ENCODE peak calls at places on chromosomes 4 and X, in five cellular contexts. One of them, this sample, is unnamed.
A peak's percentile ranks its signal among the peaks of the same experiment; 100 is the strongest.

GRCh38 chr4:26206339-26206738 is 114.5 kb upstream of the RBPJ start:
- DNase-seq in K562: no peak
- DNase-seq in GM12878: no peak
- DNase-seq in HepG2: no peak
- DNase-seq in H1: no peak
- DNase-seq in this sample: no peak

GRCh38 chr4:141406237-141406636 is 185.5 kb downstream of the ZNF330 start:
- DNase-seq in H1: no peak
- DNase-seq in K562: no peak
- DNase-seq in GM12878: no peak
- DNase-seq in HepG2: no peak
- DNase-seq in this sample: no peak

GRCh38 chrX:116749943-116750342 is 287.2 kb upstream of the CT83 start:
- DNase-seq in GM12878: no peak
- DNase-seq in H1: no peak
- DNase-seq in HepG2: no peak
- DNase-seq in K562: no peak
- DNase-seq in this sample: no peak

GRCh38 chr4:78004270-78004669 is 52.9 kb upstream of the FRAS1 start:
- DNase-seq in K562: no peak
- DNase-seq in HepG2: no peak
- DNase-seq in H1: no peak
- DNase-seq in GM12878: no peak
- DNase-seq in this sample: no peak

GRCh38 chrX:109475174-109475891 is 6.6 kb downstream of the GUCY2F start:
- DNase-seq in K562: peak; percentile 30
- DNase-seq in GM12878: no peak
- DNase-seq in HepG2: peak; percentile 35
- DNase-seq in H1: no peak
- DNase-seq in this sample: peak; percentile 54

GRCh38 chr4:182102576-182102975 is 140.6 kb upstream of the TENM3 start:
- DNase-seq in H1: no peak
- DNase-seq in GM12878: no peak
- DNase-seq in K562: no peak
- DNase-seq in HepG2: no peak
- DNase-seq in this sample: no peak

GRCh38 chr4:129218355-129218754 is 122.4 kb downstream of the C4orf33 start:
- DNase-seq in H1: no peak
- DNase-seq in HepG2: no peak
- DNase-seq in GM12878: no peak
- DNase-seq in K562: no peak
- DNase-seq in this sample: no peak

GRCh38 chrX:44872319-44872816 is 620 bp upstream of the KDM6A start:
- DNase-seq in H1: no peak
- DNase-seq in GM12878: no peak
- DNase-seq in HepG2: no peak
- DNase-seq in K562: peak; percentile 30
- DNase-seq in this sample: no peak

GRCh38 chrX:149830192-149830873 is 48.6 kb downstream of the MAGEA9 start:
- DNase-seq in GM12878: peak; percentile 17
- DNase-seq in K562: no peak
- DNase-seq in HepG2: no peak
- DNase-seq in H1: no peak
- DNase-seq in this sample: no peak

GRCh38 chrX:80312448-80312847 is 107.8 kb upstream of the TENT5D start:
- DNase-seq in HepG2: no peak
- DNase-seq in K562: no peak
- DNase-seq in H1: no peak
- DNase-seq in GM12878: no peak
- DNase-seq in this sample: no peak

GRCh38 chrX:48831909-48832291 is 3.5 kb downstream of the PCSK1N start:
- DNase-seq in GM12878: no peak
- DNase-seq in H1: no peak
- DNase-seq in K562: no peak
- DNase-seq in HepG2: no peak
- DNase-seq in this sample: no peak

GRCh38 chr4:105025263-105026017 is 121.2 kb upstream of the TET2 start:
- DNase-seq in GM12878: no peak
- DNase-seq in H1: no peak
- DNase-seq in HepG2: no peak
- DNase-seq in K562: no peak
- DNase-seq in this sample: no peak

GRCh38 chr4:59655996-59656395 is 1544.1 kb upstream of the ADGRL3 start:
- DNase-seq in K562: no peak
- DNase-seq in HepG2: no peak
- DNase-seq in GM12878: no peak
- DNase-seq in H1: no peak
- DNase-seq in this sample: no peak

GRCh38 chrX:24226176-24226575 is 76.6 kb downstream of the ZFX start:
- DNase-seq in HepG2: no peak
- DNase-seq in GM12878: no peak
- DNase-seq in K562: no peak
- DNase-seq in H1: no peak
- DNase-seq in this sample: no peak

GRCh38 chr4:2515835-2516550 is 20.5 kb upstream of the FAM193A start:
- DNase-seq in H1: no peak
- DNase-seq in HepG2: no peak
- DNase-seq in K562: no peak
- DNase-seq in GM12878: no peak
- DNase-seq in this sample: no peak

GRCh38 chr4:2822461-2823300 is 21.0 kb upstream of the ADD1 start:
- DNase-seq in HepG2: no peak
- DNase-seq in GM12878: no peak
- DNase-seq in H1: no peak
- DNase-seq in K562: no peak
- DNase-seq in this sample: no peak

GRCh38 chrX:153944140-153944799 is at the start of gene RENBP:
- DNase-seq in HepG2: no peak
- DNase-seq in K562: peak; percentile 59
- DNase-seq in GM12878: no peak
- DNase-seq in H1: no peak
- DNase-seq in this sample: no peak

GRCh38 chr4:182642831-182643230 is 274.4 kb downstream of the DCTD start:
- DNase-seq in H1: no peak
- DNase-seq in K562: no peak
- DNase-seq in HepG2: peak; percentile 9
- DNase-seq in GM12878: no peak
- DNase-seq in this sample: no peak

GRCh38 chrX:33817266-33817665 is 314.8 kb downstream of the FAM47A start:
- DNase-seq in H1: no peak
- DNase-seq in GM12878: no peak
- DNase-seq in HepG2: no peak
- DNase-seq in K562: no peak
- DNase-seq in this sample: no peak

GRCh38 chr4:68162196-68162595 is 32.5 kb upstream of the TMPRSS11F start:
- DNase-seq in HepG2: no peak
- DNase-seq in H1: no peak
- DNase-seq in GM12878: no peak
- DNase-seq in K562: no peak
- DNase-seq in this sample: no peak

DNA sequence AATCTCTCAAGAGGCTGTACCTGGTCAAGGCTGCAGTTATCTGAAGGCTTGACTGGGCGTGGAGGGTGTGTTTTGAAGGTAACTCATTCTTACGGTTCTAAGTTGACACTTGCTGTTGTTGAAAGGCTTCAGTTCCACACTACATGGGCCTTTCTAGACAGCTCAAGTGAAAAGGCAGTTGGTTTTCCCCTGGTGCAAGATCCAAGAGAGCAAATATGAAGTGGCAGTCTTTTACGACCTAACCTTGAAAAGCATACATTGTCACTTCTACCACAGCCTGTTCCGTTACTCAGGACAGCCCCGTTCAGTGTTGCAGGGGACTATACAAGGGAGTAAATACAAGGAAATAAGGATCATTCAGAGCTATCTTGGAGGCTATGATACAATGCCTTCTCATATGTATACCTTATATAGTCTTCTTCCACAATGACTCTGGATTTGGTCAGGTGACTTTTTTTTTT is 46.2 kb downstream of the PDS5A start:
- DNase-seq in K562: no peak
- DNase-seq in GM12878: no peak
- DNase-seq in HepG2: no peak
- DNase-seq in H1: no peak
- DNase-seq in this sample: no peak
- TF ChIP-seq EZH2 in K562: no peak
- TF ChIP-seq EZH2 in GM12878: no peak
- TF ChIP-seq EZH2 in HepG2: no peak
- TF ChIP-seq EZH2 in H1: no peak
- TF ChIP-seq EZH2 in this sample: no peak

GRCh38 chr4:111979921-111980320 is 165.3 kb upstream of the FAM241A start:
- DNase-seq in K562: no peak
- DNase-seq in H1: no peak
- DNase-seq in GM12878: no peak
- DNase-seq in HepG2: no peak
- DNase-seq in this sample: no peak

GRCh38 chr4:111982089-111982488 is 163.2 kb upstream of the FAM241A start:
- DNase-seq in H1: no peak
- DNase-seq in HepG2: no peak
- DNase-seq in K562: no peak
- DNase-seq in GM12878: no peak
- DNase-seq in this sample: no peak

GRCh38 chr4:111977419-111977965 is 167.8 kb upstream of the FAM241A start:
- DNase-seq in K562: no peak
- DNase-seq in GM12878: no peak
- DNase-seq in HepG2: no peak
- DNase-seq in H1: no peak
- DNase-seq in this sample: no peak
- TF ChIP-seq RAD21 in K562: no peak
- TF ChIP-seq RAD21 in GM12878: no peak
- TF ChIP-seq RAD21 in HepG2: no peak
- TF ChIP-seq RAD21 in H1: no peak
- TF ChIP-seq RAD21 in this sample: no peak

GRCh38 chr4:85824166-85824945 is 349.4 kb downstream of the ARHGAP24 start:
- DNase-seq in K562: no peak
- DNase-seq in H1: no peak
- DNase-seq in HepG2: no peak
- DNase-seq in GM12878: no peak
- DNase-seq in this sample: no peak

GRCh38 chr4:85831647-85832046 is 356.7 kb downstream of the ARHGAP24 start:
- DNase-seq in K562: no peak
- DNase-seq in GM12878: no peak
- DNase-seq in HepG2: no peak
- DNase-seq in H1: no peak
- DNase-seq in this sample: no peak

GRCh38 chr4:85825937-85826678 is 351.2 kb downstream of the ARHGAP24 start:
- DNase-seq in H1: peak; percentile 62
- DNase-seq in K562: no peak
- DNase-seq in GM12878: no peak
- DNase-seq in HepG2: peak; percentile 35
- DNase-seq in this sample: no peak

GRCh38 chr4:85829276-85830051 is 354.5 kb downstream of the ARHGAP24 start:
- DNase-seq in HepG2: no peak
- DNase-seq in GM12878: no peak
- DNase-seq in K562: no peak
- DNase-seq in H1: no peak
- DNase-seq in this sample: no peak

DNA sequence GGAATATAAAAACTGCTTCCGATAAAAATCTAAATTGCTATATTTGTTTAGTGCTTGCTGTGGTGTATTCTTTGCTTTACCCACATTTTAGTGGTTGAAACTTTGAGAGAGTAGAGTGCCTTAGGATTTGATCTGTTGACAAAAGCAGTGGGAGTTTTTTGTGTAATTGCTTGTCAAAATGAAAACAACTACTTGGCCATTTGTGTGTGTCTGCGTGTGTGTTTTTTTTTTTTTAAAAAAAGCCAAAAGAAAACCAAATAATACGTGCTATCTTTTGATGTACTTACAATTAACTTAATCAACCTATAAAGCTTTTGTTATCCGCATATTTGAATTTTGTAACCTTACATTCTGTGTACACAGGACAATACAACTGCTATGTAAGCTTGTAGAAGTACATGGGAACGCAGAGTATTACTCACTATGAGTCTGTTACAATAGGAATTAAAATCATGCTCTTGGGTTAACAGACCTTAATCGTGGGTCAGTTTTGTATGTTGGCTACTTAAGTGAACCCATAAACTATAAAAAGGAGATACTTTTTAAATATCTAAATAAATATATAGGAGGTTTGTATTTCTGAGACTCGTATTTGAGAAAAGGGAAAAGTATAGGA is 353.5 kb downstream of the ARHGAP24 start:
- DNase-seq in GM12878: no peak
- DNase-seq in H1: no peak
- DNase-seq in K562: no peak
- DNase-seq in HepG2: no peak
- DNase-seq in this sample: no peak
- TF ChIP-seq EZH2 in GM12878: no peak
- TF ChIP-seq EZH2 in H1: no peak
- TF ChIP-seq EZH2 in K562: no peak
- TF ChIP-seq EZH2 in HepG2: no peak
- TF ChIP-seq EZH2 in this sample: no peak

GRCh38 chr4:152983774-152984411 is 47.8 kb downstream of the FHDC1 start:
- DNase-seq in H1: no peak
- DNase-seq in GM12878: no peak
- DNase-seq in K562: no peak
- DNase-seq in HepG2: no peak
- DNase-seq in this sample: no peak
- TF ChIP-seq RAD21 in H1: no peak
- TF ChIP-seq RAD21 in GM12878: no peak
- TF ChIP-seq RAD21 in K562: no peak
- TF ChIP-seq RAD21 in HepG2: no peak
- TF ChIP-seq RAD21 in this sample: no peak

GRCh38 chr4:167233523-167234387 is 539 bp downstream of the SPOCK3 start:
- DNase-seq in K562: no peak
- DNase-seq in GM12878: no peak
- DNase-seq in H1: no peak
- DNase-seq in HepG2: no peak
- DNase-seq in this sample: no peak
- TF ChIP-seq EZH2 in K562: no peak
- TF ChIP-seq EZH2 in GM12878: no peak
- TF ChIP-seq EZH2 in H1: peak; percentile 65
- TF ChIP-seq EZH2 in HepG2: no peak
- TF ChIP-seq EZH2 in this sample: no peak

DNA sequence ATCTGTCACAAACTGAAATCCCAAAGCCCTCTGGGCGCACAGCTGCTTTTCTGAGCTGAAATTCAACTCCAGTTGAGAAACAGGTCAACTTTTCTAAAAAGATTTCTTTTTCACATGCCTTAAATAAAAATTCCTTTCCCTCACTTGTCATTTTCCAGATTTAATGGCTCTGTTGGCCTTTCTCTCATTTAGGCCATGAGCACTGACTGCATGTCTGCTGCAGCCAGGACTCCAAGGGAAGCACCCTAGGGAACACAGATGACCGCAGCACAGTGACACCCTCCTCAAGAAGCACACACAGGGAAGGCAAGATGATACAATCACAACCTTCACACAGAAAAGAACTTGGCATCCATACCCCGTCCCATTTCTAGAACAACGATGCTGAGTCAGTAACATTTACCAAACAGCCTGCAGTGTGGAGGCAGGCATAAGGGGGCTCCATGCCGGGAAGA is 34.2 kb downstream of the AFAP1 start:
- DNase-seq in GM12878: no peak
- DNase-seq in HepG2: no peak
- DNase-seq in K562: no peak
- DNase-seq in H1: no peak
- DNase-seq in this sample: no peak
- TF ChIP-seq RAD21 in GM12878: no peak
- TF ChIP-seq RAD21 in HepG2: no peak
- TF ChIP-seq RAD21 in K562: no peak
- TF ChIP-seq RAD21 in H1: no peak
- TF ChIP-seq RAD21 in this sample: no peak

This sample was measured in HCT116.